ENCODE peak calls at places on chromosome 9, in ten cellular contexts. M, Q, V, T, S, L, P, B, U and E are unnamed samples.
A peak's percentile ranks its signal among the peaks of the same experiment; 100 is the strongest.

GRCh38 chr9:92481029-92481633 is 1.2 kb downstream of the ASPN start:
- DNase-seq in B (no peak), M (no peak), S (no peak), Q (no peak), T (no peak), L (no peak), U (no peak), P (no peak), V (no peak), E (no peak)

GRCh38 chr9:4382722-4383317 is 83.0 kb upstream of the GLIS3 start:
- DNase-seq in T (peak; percentile 24), S (no peak), Q (peak; percentile 40), P (no peak), V (no peak), L (peak; percentile 28), M (no peak), B (no peak), U (no peak), E (no peak)

GRCh38 chr9:14350766-14351165 is 36.8 kb upstream of the NFIB start:
- DNase-seq in L (no peak), S (no peak), M (no peak), U (no peak), V (no peak), P (no peak), B (no peak), T (no peak), Q (no peak), E (no peak)

GRCh38 chr9:101376117-101376866 is 8.5 kb downstream of the BAAT start:
- DNase-seq in M (no peak), T (no peak), Q (no peak), S (no peak), V (no peak), B (no peak), P (no peak), L (peak; percentile 80), U (no peak), E (no peak)

GRCh38 chr9:77170991-77171699 is 6.2 kb upstream of the VPS13A start:
- DNase-seq in B (no peak), T (no peak), S (no peak), L (no peak), M (no peak), P (no peak), Q (no peak), U (peak; percentile 50), V (no peak), E (no peak)

GRCh38 chr9:133931059-133931458 is 61.1 kb downstream of the VAV2 start:
- DNase-seq in P (no peak), U (no peak), L (no peak), Q (no peak), S (no peak), T (no peak), B (no peak), V (no peak), M (no peak), E (no peak)

GRCh38 chr9:114429488-114429887 is 41.7 kb upstream of the AKNA start:
- DNase-seq in Q (no peak), U (no peak), S (no peak), M (peak; percentile 24), P (no peak), V (no peak), L (no peak), B (no peak), T (no peak), E (no peak)

GRCh38 chr9:92360083-92360482 is 34.3 kb downstream of the CENPP start:
- DNase-seq in P (no peak), S (no peak), Q (no peak), U (no peak), L (no peak), T (no peak), M (no peak), V (no peak), B (no peak), E (no peak)

GRCh38 chr9:78296893-78297671 is at the start of gene PSAT1:
- DNase-seq in T (peak; percentile 98), S (peak; percentile 40), P (peak; percentile 90), M (peak; percentile 90), L (peak; percentile 95), Q (peak; percentile 72), B (peak; percentile 87), V (peak; percentile 85), U (peak; percentile 78), E (peak; percentile 30)

GRCh38 chr9:78296208-78296892 is 575 bp upstream of the PSAT1 start:
- DNase-seq in P (no peak), S (no peak), L (no peak), U (peak; percentile 37), M (peak; percentile 76), T (peak; percentile 65), V (no peak), Q (no peak), B (no peak), E (no peak)

GRCh38 chr9:78295177-78295575 is 1.7 kb upstream of the PSAT1 start:
- DNase-seq in L (no peak), U (no peak), S (no peak), P (no peak), B (no peak), Q (no peak), T (no peak), M (no peak), V (no peak), E (no peak)

GRCh38 chr9:78294290-78295176 is 2.4 kb upstream of the PSAT1 start:
- DNase-seq in T (no peak), P (no peak), S (no peak), V (no peak), Q (no peak), B (no peak), U (no peak), L (no peak), M (no peak), E (no peak)

GRCh38 chr9:78295731-78296130 is 1.2 kb upstream of the PSAT1 start:
- DNase-seq in S (no peak), U (no peak), L (no peak), B (no peak), V (no peak), P (no peak), T (peak; percentile 33), Q (no peak), M (no peak), E (no peak)
- H3K27ac ChIP-seq in S (no peak overlapping the region), U (peak overlapping the region; percentile 46), L (no peak overlapping the region), B (no peak overlapping the region), V (peak overlapping the region; percentile 82), P (no peak overlapping the region), T (no peak overlapping the region), Q (no peak overlapping the region), M (peak overlapping the region; percentile 46), E (peak overlapping the region; percentile 78)

GRCh38 chr9:95060246-95060645 is 257.3 kb downstream of the FANCC start:
- DNase-seq in M (no peak), P (no peak), V (no peak), T (no peak), L (peak; percentile 40), Q (no peak), S (no peak), U (no peak), B (no peak), E (no peak)

GRCh38 chr9:95058795-95059386 is 258.6 kb downstream of the FANCC start:
- DNase-seq in S (no peak), B (no peak), P (no peak), U (no peak), T (peak; percentile 67), V (no peak), L (no peak), Q (no peak), M (no peak), E (no peak)

GRCh38 chr9:95061916-95062600 is 255.5 kb downstream of the FANCC start:
- DNase-seq in U (no peak), B (no peak), V (no peak), T (no peak), S (no peak), L (no peak), Q (no peak), P (no peak), M (no peak), E (no peak)

GRCh38 chr9:95062601-95063065 is 254.9 kb downstream of the FANCC start:
- DNase-seq in L (no peak), P (no peak), V (no peak), B (no peak), U (no peak), T (no peak), M (no peak), S (no peak), Q (no peak), E (no peak)

DNA sequence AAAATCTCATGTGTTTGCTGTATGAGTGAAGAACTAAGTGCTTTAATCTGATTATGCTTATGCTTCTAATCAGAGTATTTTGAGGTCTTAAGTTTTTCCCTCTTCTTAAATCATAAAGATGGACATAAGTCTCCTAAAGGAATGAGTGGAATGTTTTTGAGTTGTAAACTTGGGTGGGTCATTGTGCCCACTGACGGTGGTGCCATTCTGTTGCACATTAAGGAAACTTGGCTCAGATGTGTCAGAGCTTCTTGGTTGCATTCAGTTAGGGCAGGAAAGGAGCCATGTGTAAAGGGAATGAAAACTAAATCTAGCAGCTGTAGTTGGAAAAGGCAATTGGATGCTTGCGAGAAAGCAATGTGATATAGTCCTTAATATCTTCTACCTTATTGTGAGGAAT is 256.6 kb downstream of the FANCC start:
- DNase-seq in V (no peak), M (no peak), Q (no peak), U (no peak), T (no peak), B (no peak), P (no peak), S (no peak), L (no peak), E (no peak)
- H3K27ac ChIP-seq in V (no peak overlapping the region), M (no peak overlapping the region), Q (no peak overlapping the region), U (peak overlapping the region; percentile 75), T (no peak overlapping the region), B (no peak overlapping the region), P (no peak overlapping the region), S (no peak overlapping the region), L (no peak overlapping the region), E (peak overlapping the region; percentile 97)

DNA sequence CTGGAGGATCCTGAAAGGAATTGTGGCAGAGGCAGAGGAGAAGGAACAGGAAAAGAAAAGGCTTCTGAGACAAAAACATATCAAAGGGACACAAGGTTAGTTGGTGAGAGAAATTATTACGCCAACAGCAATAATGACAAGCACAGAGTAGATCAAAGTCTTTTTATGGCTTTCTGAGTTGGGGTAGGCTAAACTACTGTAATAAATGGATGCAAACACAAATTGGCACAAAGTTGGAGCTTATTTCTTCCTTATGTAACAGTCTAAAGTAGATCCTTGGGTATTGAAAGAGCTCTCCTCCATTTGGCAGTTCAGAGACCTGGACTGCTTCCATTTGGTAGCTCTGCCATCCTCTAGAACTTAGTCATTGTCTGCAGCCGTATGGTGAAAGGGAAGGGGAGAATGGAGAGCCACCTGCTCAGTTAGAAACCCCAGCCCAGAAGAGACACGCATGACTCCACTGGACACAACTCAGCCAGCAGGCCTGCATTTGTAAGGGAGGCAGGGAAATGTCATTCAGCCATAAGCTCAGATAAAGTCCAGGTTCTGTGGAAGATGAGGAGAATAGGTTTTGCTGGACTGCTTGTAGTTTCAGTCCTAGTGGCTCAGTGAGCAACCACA is 345.0 kb downstream of the DMAC1 start:
- DNase-seq in U (no peak), M (no peak), S (no peak), B (no peak), T (no peak), P (no peak), V (no peak), Q (no peak), L (no peak), E (no peak)
- H3K27ac ChIP-seq in U (no peak overlapping the region), M (no peak overlapping the region), S (no peak overlapping the region), B (no peak overlapping the region), T (no peak overlapping the region), P (no peak overlapping the region), V (no peak overlapping the region), Q (no peak overlapping the region), L (no peak overlapping the region), E (no peak overlapping the region)

GRCh38 chr9:115494958-115495690 is 377.2 kb upstream of the TNC start:
- DNase-seq in L (no peak), V (no peak), Q (no peak), M (no peak), S (no peak), P (no peak), T (peak; percentile 18), U (no peak), B (no peak), E (no peak)

GRCh38 chr9:115494393-115494792 is 376.4 kb upstream of the TNC start:
- DNase-seq in S (no peak), Q (no peak), B (no peak), U (no peak), M (no peak), L (no peak), V (no peak), P (no peak), T (no peak), E (no peak)

GRCh38 chr9:115498338-115498737 is 380.4 kb upstream of the TNC start:
- DNase-seq in Q (no peak), T (no peak), B (no peak), M (no peak), P (no peak), S (no peak), U (no peak), V (no peak), L (no peak), E (no peak)

DNA sequence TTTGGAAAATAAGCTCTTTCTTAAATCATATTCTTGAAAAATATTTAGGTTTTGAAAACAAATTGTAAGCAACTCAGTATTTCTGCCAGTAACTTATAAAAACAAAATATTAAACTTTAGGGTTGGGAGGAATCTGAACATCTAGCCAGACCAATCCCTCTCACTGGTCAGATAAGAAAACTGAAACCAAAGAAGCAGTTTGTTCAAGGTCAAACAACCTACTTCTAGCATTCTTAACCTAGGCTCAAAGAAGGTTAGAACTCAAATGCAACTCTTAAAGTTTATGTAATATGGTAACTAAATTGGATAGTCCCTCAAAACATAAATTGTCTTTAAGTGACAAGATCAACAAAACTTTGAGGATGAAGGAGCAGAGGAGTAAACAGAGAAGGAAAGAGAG is 374.9 kb upstream of the TNC start:
- DNase-seq in P (no peak), M (no peak), V (no peak), U (no peak), S (no peak), Q (no peak), T (no peak), L (no peak), B (no peak), E (no peak)
- H3K27ac ChIP-seq in P (no peak overlapping the region), M (no peak overlapping the region), V (no peak overlapping the region), U (no peak overlapping the region), S (no peak overlapping the region), Q (no peak overlapping the region), T (no peak overlapping the region), L (no peak overlapping the region), B (no peak overlapping the region), E (no peak overlapping the region)